ENCODE peak calls at places on chromosome 15, in four cellular contexts. U is endothelial cell, B is HFFc6, H is hepatocyte. W is an unnamed sample.

GRCh38 chr15:50184863-50185504 is 3.0 kb downstream of the SLC27A2 start:
- DNase-seq in B (no peak), U (no peak), H (no peak), W (no peak)

GRCh38 chr15:48617619-48618018 is 27.9 kb downstream of the FBN1 start:
- DNase-seq in H (no peak), B (no peak), U (no peak), W (no peak)

GRCh38 chr15:101025116-101025885 is 106.1 kb downstream of the LRRK1 start:
- DNase-seq in B (no peak), H (no peak), U (no peak), W (no peak)

GRCh38 chr15:62737551-62737950 is 305.0 kb upstream of the TPM1 start:
- DNase-seq in H (no peak), U (no peak), B (peak; percentile 43), W (no peak)

GRCh38 chr15:48992545-48992944 is 28.8 kb upstream of the SHC4 start:
- DNase-seq in B (no peak), H (no peak), U (no peak), W (no peak)

GRCh38 chr15:31279221-31280036 is 47.2 kb upstream of the KLF13 start:
- DNase-seq in U (no peak), H (no peak), B (no peak), W (no peak)

GRCh38 chr15:73954188-73955145 is 28.2 kb downstream of the LOXL1 start:
- DNase-seq in U (no peak), B (no peak), H (peak; percentile 3), W (no peak)

GRCh38 chr15:91942676-91943417 is 89.3 kb downstream of the SLCO3A1 start:
- DNase-seq in H (peak; percentile 86), B (peak; percentile 64), U (no peak), W (no peak)

DNA sequence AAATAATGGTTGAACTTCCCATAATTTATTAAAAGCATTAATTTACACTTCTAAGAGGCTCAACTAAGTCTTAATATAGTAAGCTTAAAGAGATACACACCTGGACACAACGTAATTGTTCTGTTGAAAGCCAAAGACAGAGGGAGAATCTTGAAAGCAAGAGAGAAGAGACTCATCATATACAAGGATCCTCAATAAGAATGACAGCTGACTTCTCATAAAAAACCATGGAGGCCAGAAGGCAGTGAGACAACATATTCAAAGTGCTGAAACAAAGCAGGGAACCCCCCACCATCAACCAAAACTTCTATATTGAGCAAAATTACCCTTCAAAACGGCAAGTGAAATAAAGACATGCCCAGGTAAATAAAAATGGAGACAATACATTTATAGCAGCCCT is 16.6 kb upstream of the GABRG3 start:
- DNase-seq in U (no peak), H (no peak), B (no peak), W (no peak)
- TF ChIP-seq CTCF in U (no peak), H (no peak), B (no peak), W (no peak)

GRCh38 chr15:89299896-89300295 is 34.7 kb downstream of the POLG start:
- DNase-seq in H (no peak), B (peak; percentile 48), U (no peak), W (no peak)
- TF ChIP-seq CTCF in H (peak; percentile 39), B (peak; percentile 65), U (no peak), W (no peak)

GRCh38 chr15:39880718-39881387 is 39.2 kb downstream of the GPR176 start:
- DNase-seq in H (no peak), U (no peak), B (no peak), W (no peak)
- TF ChIP-seq CTCF in H (no peak), U (no peak), B (no peak), W (no peak)

DNA sequence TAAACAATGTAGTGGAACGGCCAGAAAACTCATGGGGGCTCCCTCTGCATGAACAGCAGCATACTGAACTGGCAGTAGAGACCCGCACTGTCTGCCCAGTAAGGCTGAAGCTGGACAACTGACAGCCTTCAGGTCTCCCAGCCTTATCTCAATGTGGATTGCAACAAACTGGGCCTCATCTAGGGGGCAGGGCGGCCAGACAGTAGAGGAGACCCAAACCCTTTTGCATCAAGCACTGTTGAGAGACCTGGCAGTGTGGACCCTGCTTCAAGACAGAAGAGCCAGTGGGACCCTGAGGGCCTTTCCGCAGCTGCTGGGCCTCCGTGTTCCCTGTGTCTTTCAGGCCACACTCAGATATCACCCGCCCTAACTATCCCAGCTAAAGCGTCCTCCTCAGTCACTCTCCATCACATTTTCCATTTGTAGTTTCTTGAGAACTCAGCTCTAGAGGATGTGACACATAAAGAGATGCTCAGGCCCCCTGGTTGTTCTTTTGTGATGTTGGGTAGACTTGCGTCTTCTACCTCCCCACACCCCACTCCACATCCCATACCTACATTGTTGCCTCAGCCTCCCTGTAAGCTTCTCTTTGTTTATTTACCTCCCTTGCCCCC is 181.1 kb upstream of the NR2E3 start:
- DNase-seq in H (no peak), B (no peak), U (no peak), W (no peak)
- TF ChIP-seq CTCF in H (no peak), B (no peak), U (no peak), W (no peak)

DNA sequence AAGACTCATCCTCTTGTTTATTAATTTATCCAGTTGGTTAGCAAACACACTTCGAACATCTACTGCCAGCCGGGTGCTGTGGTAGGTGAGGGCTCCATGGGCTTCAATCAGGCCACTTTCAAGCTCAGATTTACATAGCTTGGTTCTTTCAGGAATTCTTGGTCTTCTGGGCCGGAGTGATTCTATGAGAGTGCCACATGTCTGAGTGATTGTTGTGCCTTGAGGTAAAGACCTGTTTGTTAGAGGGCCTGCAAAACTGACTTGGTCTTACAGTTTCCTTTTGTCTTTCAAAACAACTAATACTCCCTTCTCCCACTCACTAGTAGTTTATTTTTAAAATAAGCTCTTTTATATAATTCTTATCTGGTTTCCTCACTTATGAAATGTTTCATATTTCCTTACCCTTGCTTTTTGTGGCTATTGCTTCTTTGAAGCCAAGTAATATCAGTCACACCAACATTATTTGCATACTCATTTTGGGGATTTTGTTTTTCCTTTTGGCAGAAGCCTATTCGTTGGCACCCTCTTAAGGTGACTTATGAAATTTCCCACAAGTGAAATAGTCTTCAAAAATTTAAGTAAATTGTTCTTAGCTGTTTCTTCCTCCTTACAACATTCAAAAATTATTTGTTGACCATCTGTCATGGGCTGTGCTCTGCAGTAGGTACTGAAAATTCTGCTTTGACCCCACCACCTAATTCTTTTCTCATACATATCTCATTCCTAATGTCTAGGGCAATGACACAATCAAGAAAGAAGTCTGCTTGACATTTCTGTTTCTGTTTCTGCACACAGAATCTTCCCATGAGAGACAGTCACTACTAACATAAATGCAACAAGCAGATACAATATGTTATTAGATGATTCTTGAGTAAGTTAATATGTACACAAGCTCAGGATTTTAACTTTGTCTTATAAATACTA is 120.2 kb downstream of the LRRC28 start:
- DNase-seq in H (no peak), B (no peak), U (no peak), W (no peak)
- TF ChIP-seq CTCF in H (no peak), B (peak; percentile 41), U (no peak), W (no peak)

GRCh38 chr15:71355268-71355667 is 240.0 kb downstream of the THSD4 start:
- DNase-seq in U (no peak), H (no peak), B (no peak), W (no peak)
- TF ChIP-seq CTCF in U (no peak), H (no peak), B (no peak), W (no peak)

GRCh38 chr15:19984101-19984500 is 557.5 kb downstream of the GOLGA6L6 start:
- DNase-seq in H (no peak), U (no peak), B (no peak), W (no peak)

GRCh38 chr15:19992428-19992827 is 549.2 kb downstream of the GOLGA6L6 start:
- DNase-seq in B (no peak), U (no peak), H (no peak), W (no peak)

GRCh38 chr15:19987389-19988048 is 554.1 kb downstream of the GOLGA6L6 start:
- DNase-seq in U (no peak), H (no peak), B (no peak), W (peak; percentile 69)
- TF ChIP-seq CTCF in U (no peak), H (no peak), B (peak; percentile 17), W (peak; percentile 74)

DNA sequence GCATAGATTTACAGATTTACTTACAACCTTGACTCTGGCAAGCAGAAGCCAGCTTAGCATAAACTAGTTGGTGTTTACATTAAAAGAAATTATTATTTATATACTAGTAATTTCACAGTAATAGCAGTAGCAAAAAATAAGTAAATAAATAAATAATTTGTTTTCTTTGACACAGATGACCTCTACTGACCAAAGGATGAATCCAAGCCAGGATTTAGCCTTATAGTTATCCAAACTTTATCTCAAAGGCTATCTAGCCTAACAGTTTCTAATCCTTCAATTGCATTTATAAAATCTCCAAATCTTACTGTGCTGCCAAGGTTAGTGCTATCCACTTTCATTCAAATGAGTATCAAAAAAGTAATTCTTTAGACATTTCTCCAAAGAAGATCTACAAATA is 64.3 kb downstream of the FRMD5 start:
- DNase-seq in U (no peak), H (no peak), B (no peak), W (no peak)
- TF ChIP-seq CTCF in U (no peak), H (peak; percentile 28), B (peak; percentile 63), W (no peak)

GRCh38 chr15:43776101-43776717 is 557 bp downstream of the ELL3 start:
- DNase-seq in U (peak; percentile 28), H (peak; percentile 60), B (no peak), W (no peak)

GRCh38 chr15:43777293-43777819 is 590 bp upstream of the ELL3 start:
- DNase-seq in H (peak; percentile 86), B (peak; percentile 62), U (peak; percentile 71), W (no peak)

GRCh38 chr15:43776718-43777292 is at the start of gene ELL3:
- DNase-seq in B (peak; percentile 45), U (peak; percentile 26), H (peak; percentile 85), W (no peak)

GRCh38 chr15:43774062-43774461 is 2.7 kb downstream of the ELL3 start:
- DNase-seq in U (no peak), B (no peak), H (no peak), W (no peak)

DNA sequence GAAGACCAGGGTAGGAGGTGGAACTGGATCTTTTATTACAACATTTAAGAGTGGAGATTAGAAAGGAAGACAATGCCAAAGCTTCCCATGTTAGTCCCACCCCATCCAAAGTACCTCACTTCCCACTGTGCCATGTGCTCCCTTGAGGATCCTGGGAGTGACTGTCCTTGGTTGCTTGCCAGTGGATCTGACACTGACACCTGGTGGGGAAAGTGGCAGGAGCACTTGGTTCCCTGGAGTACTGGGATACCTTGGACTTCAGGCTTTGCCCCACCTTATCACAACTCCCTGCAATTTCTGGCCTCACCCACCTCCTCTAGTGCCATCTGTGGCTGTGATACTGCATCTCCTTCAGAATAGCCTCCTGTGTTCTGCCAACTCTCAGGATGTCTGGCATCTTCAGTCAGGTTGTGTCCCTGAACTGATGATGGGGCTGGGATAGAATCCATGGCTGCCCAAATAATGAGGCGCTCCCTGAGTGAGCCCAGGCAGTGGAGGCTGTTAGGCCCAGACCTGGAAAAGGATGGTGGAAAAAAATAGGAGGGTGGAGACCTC is 1.3 kb downstream of the ELL3 start:
- DNase-seq in H (peak; percentile 85), B (peak; percentile 72), U (peak; percentile 43), W (peak; percentile 79)
- TF ChIP-seq CTCF in H (peak; percentile 47), B (peak; percentile 74), U (peak; percentile 14), W (peak; percentile 82)

W was measured in WERI-Rb-1.